ENCODE peak calls at places on chromosomes 6 and 20, in five cellular contexts. Y, H, E, R and L are unnamed samples.

GRCh38 chr6:82205793-82206425 is 41.6 kb downstream of the IBTK start:
- DNase-seq in Y (no peak), H (no peak), E (no peak), R (no peak), L (no peak)

GRCh38 chr6:108916026-108916689 is 67.9 kb downstream of the ARMC2 start:
- DNase-seq in Y (no peak), H (no peak), E (no peak), R (no peak), L (no peak)

GRCh38 chr6:156697224-156697623 is 80.0 kb upstream of the ARID1B start:
- DNase-seq in Y (no peak), H (peak; percentile 64), E (no peak), R (no peak), L (no peak)

GRCh38 chr20:49987015-49987867 is 4.5 kb downstream of the SNAI1 start:
- DNase-seq in Y (no peak), H (no peak), E (no peak), R (no peak), L (no peak)

GRCh38 chr20:10078403-10078802 is 43.6 kb downstream of the ANKEF1 start:
- DNase-seq in Y (no peak), H (no peak), E (no peak), R (no peak), L (no peak)

GRCh38 chr6:137415127-137415833 is 78.9 kb downstream of the OLIG3 start:
- DNase-seq in Y (peak; percentile 55), H (peak; percentile 34), E (peak; percentile 63), R (peak; percentile 51), L (peak; percentile 46)

GRCh38 chr6:60991427-60992028 is 1294.5 kb downstream of the KHDRBS2 start:
- DNase-seq in Y (no peak), H (no peak), E (no peak), R (no peak), L (no peak)

GRCh38 chr6:45784250-45784649 is 231.4 kb downstream of the CLIC5 start:
- DNase-seq in Y (no peak), H (no peak), E (no peak), R (no peak), L (no peak)

GRCh38 chr20:17169575-17170136 is 57.2 kb upstream of the PCSK2 start:
- DNase-seq in Y (no peak), H (no peak), E (no peak), R (no peak), L (no peak)

GRCh38 chr6:169212897-169213813 is 40.5 kb downstream of the THBS2 start:
- DNase-seq in Y (peak; percentile 81), H (peak; percentile 83), E (peak; percentile 92), R (peak; percentile 83), L (peak; percentile 91)

GRCh38 chr6:106223300-106223930 is 102.1 kb downstream of the ATG5 start:
- DNase-seq in Y (peak; percentile 73), H (peak; percentile 18), E (peak; percentile 62), R (peak; percentile 57), L (peak; percentile 90)

GRCh38 chr6:20919677-20920385 is 385.6 kb downstream of the CDKAL1 start:
- DNase-seq in Y (peak; percentile 16), H (peak; percentile 66), E (no peak), R (no peak), L (peak; percentile 49)

GRCh38 chr6:129490551-129491245 is 219.3 kb downstream of the ARHGAP18 start:
- DNase-seq in Y (peak; percentile 96), H (peak; percentile 50), E (peak; percentile 78), R (peak; percentile 51), L (peak; percentile 74)

GRCh38 chr6:118123503-118124037 is 216.5 kb downstream of the SLC35F1 start:
- DNase-seq in Y (no peak), H (no peak), E (no peak), R (no peak), L (no peak)